ENCODE peak calls at places on chromosome 16, in nine cellular contexts. K is transverse colon, W is NB4, Y is HFFc6, L is PC-9, A is ovary, D is foreskin fibroblast, N is GM10248, E is testis. I is an unnamed sample.

GRCh38 chr16:88693420-88694177 is 7.3 kb upstream of the SNAI3 start:
- DNase-seq in N (no peak), D (no peak), K (no peak), Y (no peak), A (no peak), E (no peak), L (no peak), W (no peak), I (no peak)

GRCh38 chr16:57941016-57941656 is 29.8 kb downstream of the CNGB1 start:
- DNase-seq in A (no peak), E (peak; percentile 88), K (peak; percentile 41), D (peak; percentile 25), Y (no peak), N (no peak), W (no peak), L (peak; percentile 38), I (no peak)

GRCh38 chr16:1333149-1333812 is at the start of gene BAIAP3:
- DNase-seq in A (no peak), D (peak; percentile 69), K (peak; percentile 64), L (peak; percentile 56), N (peak; percentile 77), E (peak; percentile 60), Y (no peak), W (no peak), I (peak; percentile 54)

GRCh38 chr16:31528726-31529397 is 1.2 kb downstream of the AHSP start:
- DNase-seq in N (no peak), Y (no peak), D (peak; percentile 11), L (no peak), A (peak; percentile 23), E (no peak), W (no peak), K (no peak), I (no peak)

GRCh38 chr16:24721830-24722238 is 7.6 kb upstream of the TNRC6A start:
- DNase-seq in A (no peak), K (no peak), N (no peak), W (peak; percentile 12), Y (no peak), E (no peak), D (no peak), L (no peak), I (no peak)

GRCh38 chr16:89395150-89396142 is 94.9 kb downstream of the ANKRD11 start:
- DNase-seq in W (no peak), A (peak; percentile 95), E (peak; percentile 94), Y (peak; percentile 97), K (peak; percentile 87), D (peak; percentile 98), L (peak; percentile 92), N (no peak), I (no peak)

GRCh38 chr16:53515259-53515658 is 12.2 kb upstream of the AKTIP start:
- DNase-seq in D (no peak), E (no peak), N (no peak), K (no peak), A (no peak), L (no peak), Y (no peak), W (no peak), I (no peak)

GRCh38 chr16:66262253-66263167 is 104.0 kb upstream of the CDH5 start:
- DNase-seq in K (no peak), Y (peak; percentile 2), N (no peak), W (no peak), E (peak; percentile 57), A (peak; percentile 31), L (no peak), D (peak; percentile 78), I (no peak)

GRCh38 chr16:68995011-68995504 is 110.4 kb upstream of the HAS3 start:
- DNase-seq in E (peak; percentile 28), A (no peak), W (peak; percentile 52), K (no peak), Y (peak; percentile 69), D (peak; percentile 57), L (peak; percentile 25), N (no peak), I (no peak)

GRCh38 chr16:31664683-31665482 is 137.2 kb downstream of the AHSP start:
- DNase-seq in K (no peak), L (no peak), Y (peak; percentile 36), D (no peak), A (no peak), W (no peak), E (no peak), N (no peak), I (no peak)

GRCh38 chr16:66376577-66377326 is 10.3 kb downstream of the CDH5 start:
- DNase-seq in D (no peak), L (no peak), W (no peak), N (no peak), K (no peak), E (no peak), Y (no peak), A (no peak), I (no peak)

DNA sequence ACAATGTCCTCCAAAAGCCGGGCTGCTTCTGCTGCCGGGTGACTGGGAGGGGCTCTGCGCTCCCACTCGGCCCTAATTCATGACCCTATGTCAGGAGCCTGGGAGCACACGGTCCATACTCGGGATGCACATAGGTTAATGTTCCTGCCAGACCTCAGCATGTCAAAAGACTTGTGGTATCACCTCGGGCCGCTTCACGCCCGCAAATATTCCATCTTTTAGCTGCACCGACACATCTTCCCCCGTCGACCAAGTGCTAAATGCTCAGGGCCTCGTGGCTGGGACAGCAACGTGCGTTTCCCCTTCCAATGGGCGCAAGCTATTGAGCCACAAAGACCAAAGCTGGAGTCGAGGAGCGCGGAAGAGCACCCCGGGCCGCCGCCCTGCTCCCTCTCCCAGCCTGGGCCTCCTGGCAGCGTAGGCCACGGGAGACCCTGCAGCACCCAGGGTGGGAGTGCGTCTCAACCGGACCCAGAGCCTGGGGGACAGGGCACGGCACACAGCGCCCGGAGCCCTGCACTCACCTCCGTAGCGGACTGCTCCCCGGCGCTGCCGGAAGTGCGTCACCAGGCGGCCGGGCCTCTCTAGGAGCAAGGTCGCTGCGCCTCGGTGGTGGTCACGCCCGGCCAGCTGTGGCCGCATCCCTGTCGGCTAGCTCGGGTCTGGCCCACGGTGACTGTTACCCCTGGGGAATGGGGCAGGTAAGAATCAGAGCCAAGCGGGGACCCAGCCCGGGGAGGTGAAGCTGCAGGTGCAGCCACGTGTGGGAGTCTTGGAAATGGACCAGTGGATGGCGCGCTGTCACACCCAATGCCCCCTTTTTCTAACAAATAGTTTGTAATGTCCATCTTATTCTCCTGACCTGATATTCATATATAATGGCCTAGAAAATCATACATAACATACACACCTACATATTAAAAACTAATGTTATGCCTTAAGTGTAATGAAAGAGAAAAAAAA is at the start of gene ZNF23:
- DNase-seq in L (peak; percentile 74), A (peak; percentile 85), W (peak; percentile 85), E (peak; percentile 92), K (peak; percentile 89), Y (peak; percentile 69), N (peak; percentile 96), D (peak; percentile 92), I (peak; percentile 75)
- TF ChIP-seq CTCF in L (peak; percentile 30), A (peak; percentile 26), W (no peak), E (no peak), K (peak; percentile 17), Y (peak; percentile 53), N (no peak), D (no peak), I (peak; percentile 19)

GRCh38 chr16:46690281-46691178 is 1.1 kb downstream of the ORC6 start:
- DNase-seq in D (peak; percentile 63), E (peak; percentile 62), N (no peak), Y (no peak), A (no peak), L (no peak), K (peak; percentile 38), W (peak; percentile 25), I (no peak)
- TF ChIP-seq CTCF in D (no peak), E (no peak), N (no peak), Y (peak; percentile 39), A (no peak), L (peak; percentile 27), K (no peak), W (no peak), I (no peak)

GRCh38 chr16:17845031-17845430 is 374.3 kb upstream of the XYLT1 start:
- DNase-seq in W (no peak), L (no peak), D (no peak), E (no peak), N (no peak), A (no peak), Y (no peak), K (no peak), I (no peak)

GRCh38 chr16:17846030-17846429 is 375.3 kb upstream of the XYLT1 start:
- DNase-seq in L (no peak), D (no peak), A (no peak), Y (no peak), K (no peak), W (no peak), E (no peak), N (no peak), I (no peak)

GRCh38 chr16:17839272-17839671 is 368.5 kb upstream of the XYLT1 start:
- DNase-seq in Y (no peak), K (no peak), D (no peak), L (no peak), W (no peak), N (no peak), E (no peak), A (no peak), I (no peak)

GRCh38 chr16:17847234-17847795 is 376.6 kb upstream of the XYLT1 start:
- DNase-seq in A (no peak), W (no peak), E (no peak), N (no peak), Y (no peak), K (no peak), D (no peak), L (no peak), I (no peak)

DNA sequence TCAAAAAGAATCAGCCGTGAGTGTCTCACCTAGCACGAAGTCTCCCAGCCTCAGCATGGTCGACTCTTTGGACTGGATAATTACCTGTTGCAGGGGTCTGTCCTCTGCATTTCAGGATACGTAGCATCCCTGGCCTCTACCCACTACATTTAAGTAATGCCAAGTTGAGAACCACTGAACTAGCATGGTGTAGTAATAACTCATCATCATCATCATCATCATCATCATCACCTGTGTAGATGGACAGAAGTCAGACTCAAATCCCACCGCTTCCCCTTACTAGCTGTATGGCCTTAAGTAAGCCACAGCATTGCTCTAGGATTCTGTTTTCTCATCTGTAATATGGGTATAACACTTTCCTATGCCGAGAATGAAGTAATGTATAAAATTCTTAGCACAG is 373.1 kb upstream of the XYLT1 start:
- DNase-seq in A (no peak), Y (no peak), L (no peak), W (no peak), D (no peak), K (no peak), N (no peak), E (no peak), I (no peak)
- TF ChIP-seq CTCF in A (no peak), Y (no peak), L (no peak), W (no peak), D (no peak), K (no peak), N (no peak), E (no peak), I (no peak)

GRCh38 chr16:8453359-8453758 is 137.0 kb downstream of the TMEM114 start:
- DNase-seq in E (no peak), D (no peak), K (no peak), A (no peak), L (no peak), N (no peak), Y (no peak), W (no peak), I (no peak)

DNA sequence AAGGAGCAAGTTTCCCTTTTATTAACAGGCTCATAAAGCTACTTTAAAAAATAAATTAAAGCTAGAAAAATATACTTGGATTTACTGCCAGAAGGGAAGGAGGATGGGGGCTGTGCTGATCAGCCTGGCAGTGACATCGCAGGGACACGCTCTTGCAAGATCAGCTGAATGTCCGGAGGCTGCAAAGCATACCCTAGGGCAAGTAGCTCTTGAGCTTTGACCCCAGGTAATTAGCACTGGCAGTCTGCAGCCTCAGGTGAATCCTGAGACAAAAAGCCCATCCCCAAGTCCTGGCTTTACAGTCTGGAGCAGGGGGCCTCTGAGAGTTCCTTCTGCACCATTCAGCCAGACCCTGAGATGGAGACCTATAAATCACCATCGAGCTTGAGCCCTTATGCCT is 131.8 kb downstream of the TMEM114 start:
- DNase-seq in L (no peak), Y (no peak), A (no peak), E (no peak), N (no peak), W (no peak), K (no peak), D (no peak), I (no peak)
- TF ChIP-seq CTCF in L (no peak), Y (no peak), A (no peak), E (no peak), N (no peak), W (no peak), K (no peak), D (no peak), I (no peak)

I was measured in natural killer cell.